ENCODE peak calls at places on chromosome 9, in four cellular contexts. One of them, this sample, is unnamed.

GRCh38 chr9:79660615-79661014 is 88.8 kb downstream of the TLE4 start:
- DNase-seq in K562: no peak
- DNase-seq in HCT116: no peak
- DNase-seq in spleen: no peak
- DNase-seq in this sample: peak; percentile 17

GRCh38 chr9:107323836-107324235 is 40.8 kb downstream of the RAD23B start:
- DNase-seq in HCT116: no peak
- DNase-seq in K562: no peak
- DNase-seq in spleen: no peak
- DNase-seq in this sample: no peak

GRCh38 chr9:106890621-106891020 is 27.7 kb downstream of the ZNF462 start:
- DNase-seq in K562: no peak
- DNase-seq in HCT116: no peak
- DNase-seq in spleen: no peak
- DNase-seq in this sample: no peak

GRCh38 chr9:96061293-96061987 is 185.9 kb downstream of the ERCC6L2 start:
- DNase-seq in spleen: no peak
- DNase-seq in K562: peak; percentile 45
- DNase-seq in HCT116: peak; percentile 10
- DNase-seq in this sample: peak; percentile 75

GRCh38 chr9:34783951-34784487 is 74.1 kb upstream of the CCL21 start:
- DNase-seq in HCT116: no peak
- DNase-seq in spleen: no peak
- DNase-seq in K562: no peak
- DNase-seq in this sample: no peak

GRCh38 chr9:123416171-123416570 is 60.2 kb downstream of the CRB2 start:
- DNase-seq in HCT116: no peak
- DNase-seq in K562: no peak
- DNase-seq in spleen: peak; percentile 33
- DNase-seq in this sample: no peak

GRCh38 chr9:33223696-33224095 is 16.3 kb upstream of the SPINK4 start:
- DNase-seq in HCT116: no peak
- DNase-seq in spleen: no peak
- DNase-seq in K562: no peak
- DNase-seq in this sample: no peak

GRCh38 chr9:87640385-87640795 is 85.5 kb upstream of the CTSL start:
- DNase-seq in spleen: no peak
- DNase-seq in K562: no peak
- DNase-seq in HCT116: no peak
- DNase-seq in this sample: no peak

GRCh38 chr9:127943746-127944145 is 6.1 kb upstream of the DPM2 start:
- DNase-seq in spleen: peak; percentile 93
- DNase-seq in K562: peak; percentile 84
- DNase-seq in HCT116: peak; percentile 51
- DNase-seq in this sample: peak; percentile 95

GRCh38 chr9:69389437-69389995 is 64.5 kb downstream of the ENTREP1 start:
- DNase-seq in spleen: no peak
- DNase-seq in HCT116: no peak
- DNase-seq in K562: no peak
- DNase-seq in this sample: no peak

GRCh38 chr9:136713555-136713949 is 1.2 kb downstream of the DIPK1B start:
- DNase-seq in spleen: no peak
- DNase-seq in HCT116: no peak
- DNase-seq in K562: peak; percentile 63
- DNase-seq in this sample: no peak

GRCh38 chr9:120663380-120663779 is 50.9 kb downstream of the MEGF9 start:
- DNase-seq in K562: no peak
- DNase-seq in HCT116: no peak
- DNase-seq in spleen: no peak
- DNase-seq in this sample: no peak

GRCh38 chr9:22237497-22238363 is 208.9 kb upstream of the DMRTA1 start:
- DNase-seq in HCT116: peak; percentile 51
- DNase-seq in spleen: no peak
- DNase-seq in K562: no peak
- DNase-seq in this sample: no peak

GRCh38 chr9:126608551-126608950 is 5.2 kb upstream of the LMX1B start:
- DNase-seq in K562: no peak
- DNase-seq in HCT116: no peak
- DNase-seq in spleen: no peak
- DNase-seq in this sample: no peak

GRCh38 chr9:708556-709432 is 132.7 kb upstream of the DMRT1 start:
- DNase-seq in HCT116: no peak
- DNase-seq in spleen: no peak
- DNase-seq in K562: no peak
- DNase-seq in this sample: no peak
- H3K4me3 ChIP-seq in HCT116: no peak overlapping the region
- H3K4me3 ChIP-seq in spleen: no peak overlapping the region
- H3K4me3 ChIP-seq in K562: no peak overlapping the region
- H3K4me3 ChIP-seq in this sample: no peak overlapping the region

DNA sequence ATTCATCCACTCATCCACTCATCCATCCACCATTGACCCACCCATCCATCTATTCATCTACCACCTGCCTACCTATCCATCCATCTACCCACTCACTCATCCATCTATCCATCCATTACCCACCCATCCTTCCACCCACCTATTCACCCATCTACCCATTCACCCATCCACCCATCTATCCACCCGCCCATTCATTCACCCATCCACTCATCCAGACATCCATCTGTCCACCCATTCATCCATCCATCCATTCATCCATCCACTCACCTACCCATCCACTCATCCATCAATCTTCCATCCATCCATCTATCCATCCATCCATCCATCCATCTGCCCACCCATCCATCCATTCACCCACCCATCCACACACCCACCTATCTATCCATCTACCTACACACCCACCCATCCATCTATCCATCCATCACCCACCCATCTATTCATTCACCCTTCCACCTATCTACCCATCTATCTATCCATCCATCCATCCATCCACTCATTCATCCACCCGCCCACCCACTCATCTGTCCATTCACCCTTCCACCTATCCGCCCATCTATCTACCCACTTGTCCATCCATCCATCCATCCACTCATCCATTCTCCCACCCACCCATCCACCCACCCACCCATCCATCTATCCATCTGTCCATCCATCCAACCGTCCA is 23.2 kb downstream of the PSAT1 start:
- DNase-seq in spleen: no peak
- DNase-seq in K562: no peak
- DNase-seq in HCT116: no peak
- DNase-seq in this sample: no peak
- TF ChIP-seq POLR2AphosphoS5 in spleen: no peak
- TF ChIP-seq POLR2AphosphoS5 in K562: no peak
- TF ChIP-seq POLR2AphosphoS5 in HCT116: no peak
- TF ChIP-seq POLR2AphosphoS5 in this sample: peak; percentile 24

GRCh38 chr9:109014267-109015025 is 1.1 kb upstream of the CTNNAL1 start:
- DNase-seq in HCT116: no peak
- DNase-seq in K562: no peak
- DNase-seq in spleen: peak; percentile 74
- DNase-seq in this sample: peak; percentile 50
- H3K4me3 ChIP-seq in HCT116: no peak overlapping the region
- H3K4me3 ChIP-seq in K562: peak overlapping the region; percentile 81
- H3K4me3 ChIP-seq in spleen: no peak overlapping the region
- H3K4me3 ChIP-seq in this sample: peak overlapping the region; percentile 68

GRCh38 chr9:92658611-92659010 is 11.3 kb downstream of the IPPK start:
- DNase-seq in HCT116: no peak
- DNase-seq in K562: no peak
- DNase-seq in spleen: peak; percentile 53
- DNase-seq in this sample: no peak

GRCh38 chr9:92659601-92660000 is 10.3 kb downstream of the IPPK start:
- DNase-seq in spleen: peak; percentile 43
- DNase-seq in HCT116: no peak
- DNase-seq in K562: no peak
- DNase-seq in this sample: no peak

GRCh38 chr9:92656537-92656925 is 13.4 kb downstream of the IPPK start:
- DNase-seq in spleen: peak; percentile 56
- DNase-seq in K562: no peak
- DNase-seq in HCT116: no peak
- DNase-seq in this sample: no peak

GRCh38 chr9:92657296-92658094 is 12.4 kb downstream of the IPPK start:
- DNase-seq in K562: no peak
- DNase-seq in HCT116: no peak
- DNase-seq in spleen: peak; percentile 79
- DNase-seq in this sample: peak; percentile 36

GRCh38 chr9:92658176-92658575 is 11.8 kb downstream of the IPPK start:
- DNase-seq in HCT116: no peak
- DNase-seq in spleen: peak; percentile 32
- DNase-seq in K562: no peak
- DNase-seq in this sample: no peak
- TF ChIP-seq POLR2AphosphoS5 in HCT116: no peak
- TF ChIP-seq POLR2AphosphoS5 in spleen: no peak
- TF ChIP-seq POLR2AphosphoS5 in K562: no peak
- TF ChIP-seq POLR2AphosphoS5 in this sample: no peak

DNA sequence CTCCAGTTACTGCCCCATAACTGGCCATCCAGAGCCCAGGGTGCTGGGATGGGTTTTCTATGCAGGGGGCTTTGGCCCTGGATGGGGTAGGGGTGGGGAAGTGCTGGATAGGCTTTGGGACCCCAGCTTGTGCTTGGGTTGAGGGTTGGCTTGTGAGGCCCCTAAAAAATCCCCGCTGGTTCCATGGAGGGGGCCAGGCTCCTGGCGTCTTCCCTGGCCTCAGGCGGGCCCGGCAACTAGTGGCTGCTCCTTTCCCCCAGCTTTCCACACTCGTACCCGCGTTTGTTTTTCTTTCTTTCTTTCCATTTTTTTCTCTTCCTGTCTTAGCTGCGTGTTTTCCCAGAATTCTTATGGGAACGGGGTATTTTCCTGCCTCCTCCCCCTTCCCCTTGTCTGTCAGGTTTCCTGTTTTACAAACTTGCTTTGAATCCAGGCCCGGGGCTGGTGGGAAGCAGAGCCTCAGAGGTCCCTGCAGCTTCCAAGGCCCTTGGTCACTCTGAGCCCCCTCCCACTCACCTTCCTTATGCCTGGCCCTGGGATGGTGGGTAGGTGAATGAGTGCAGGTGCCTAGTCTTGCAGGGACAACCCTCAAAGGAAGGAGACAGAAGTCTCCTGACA is 40.2 kb downstream of the RGS3 start:
- DNase-seq in HCT116: no peak
- DNase-seq in K562: no peak
- DNase-seq in spleen: peak; percentile 57
- DNase-seq in this sample: no peak
- H3K4me3 ChIP-seq in HCT116: no peak overlapping the region
- H3K4me3 ChIP-seq in K562: no peak overlapping the region
- H3K4me3 ChIP-seq in spleen: peak overlapping the region; percentile 59
- H3K4me3 ChIP-seq in this sample: no peak overlapping the region

DNA sequence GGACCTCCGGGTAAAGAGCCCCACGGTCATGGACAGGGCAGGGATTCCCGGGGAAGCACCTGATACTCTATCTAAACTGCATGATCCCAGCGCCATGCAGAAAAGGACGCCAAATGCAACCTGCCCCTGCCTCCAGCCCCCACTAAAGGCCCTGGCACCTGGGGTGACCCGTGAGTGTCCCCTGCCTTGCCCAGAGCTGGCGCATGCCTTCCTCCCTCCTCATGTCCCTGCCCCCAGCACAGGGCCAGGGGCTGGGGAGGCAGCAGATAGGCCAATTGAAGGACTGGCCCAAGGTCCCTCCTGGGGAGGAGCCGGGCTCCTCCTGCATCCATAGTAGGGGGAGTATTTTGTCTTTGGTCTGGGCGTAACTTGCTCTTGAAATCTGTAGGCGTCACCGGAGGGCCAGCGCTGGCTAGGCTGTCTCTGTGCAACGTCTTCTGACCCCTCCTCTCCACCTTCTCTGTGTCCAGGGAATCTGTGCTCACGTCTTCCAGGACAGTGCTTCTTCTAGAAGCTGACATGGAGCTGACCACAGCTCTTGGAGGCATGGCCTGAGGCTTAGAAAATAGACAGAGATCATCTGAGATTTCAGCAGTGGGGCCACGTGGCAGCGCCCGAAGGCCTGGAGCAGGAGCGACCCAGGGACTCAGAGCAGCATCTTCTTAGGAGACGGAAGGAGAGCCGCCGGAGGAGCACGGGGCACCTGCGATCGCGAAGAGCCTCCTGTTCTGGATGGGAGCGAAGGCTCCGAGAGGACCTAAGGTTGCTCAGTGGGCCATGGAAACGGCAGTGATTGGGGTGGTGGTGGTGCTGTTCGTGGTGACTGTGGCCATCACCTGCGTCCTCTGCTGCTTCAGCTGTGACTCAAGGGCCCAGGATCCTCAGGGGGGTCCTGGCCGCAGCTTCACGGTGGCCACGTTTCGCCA is 660 bp downstream of the SPAAR start:
- DNase-seq in K562: no peak
- DNase-seq in spleen: no peak
- DNase-seq in HCT116: no peak
- DNase-seq in this sample: no peak
- TF ChIP-seq POLR2AphosphoS5 in K562: no peak
- TF ChIP-seq POLR2AphosphoS5 in spleen: no peak
- TF ChIP-seq POLR2AphosphoS5 in HCT116: no peak
- TF ChIP-seq POLR2AphosphoS5 in this sample: no peak